ENCODE peak calls at places on chromosome 3, in nine cellular contexts. B, R, G, P, I, T, A, E and H are unnamed samples.

GRCh38 chr3:12288466-12289129 is at the start of gene PPARG:
- DNase-seq in T (peak; percentile 27), I (peak; percentile 39), R (peak; percentile 48), B (no peak), A (no peak), P (no peak), E (peak; percentile 94), G (peak; percentile 33), H (peak; percentile 31)

GRCh38 chr3:31505353-31506048 is 27.2 kb upstream of the STT3B start:
- DNase-seq in A (no peak), P (no peak), T (no peak), B (no peak), R (no peak), G (no peak), I (no peak), E (no peak), H (peak; percentile 11)

GRCh38 chr3:195139091-195139875 is 131.7 kb downstream of the XXYLT1 start:
- DNase-seq in R (no peak), G (no peak), T (no peak), P (no peak), E (no peak), A (no peak), I (no peak), B (no peak), H (no peak)

GRCh38 chr3:175805825-175806224 is 946.7 kb downstream of the NAALADL2 start:
- DNase-seq in B (no peak), I (no peak), G (no peak), R (no peak), P (no peak), E (no peak), T (no peak), A (no peak), H (no peak)

GRCh38 chr3:175410251-175410650 is 551.1 kb downstream of the NAALADL2 start:
- DNase-seq in G (no peak), P (no peak), T (peak; percentile 29), R (no peak), E (peak; percentile 20), B (no peak), I (no peak), A (no peak), H (no peak)

GRCh38 chr3:13706451-13706850 is 157.5 kb downstream of the FBLN2 start:
- DNase-seq in P (peak; percentile 2), R (peak; percentile 2), T (no peak), E (no peak), A (no peak), G (no peak), I (no peak), B (no peak), H (no peak)

GRCh38 chr3:78496458-78496857 is 1271.3 kb downstream of the ROBO1 start:
- DNase-seq in A (no peak), P (no peak), G (no peak), I (no peak), T (no peak), R (no peak), E (no peak), B (no peak), H (no peak)

GRCh38 chr3:128231596-128231995 is 78.3 kb downstream of the EEFSEC start:
- DNase-seq in P (no peak), I (no peak), R (no peak), A (no peak), G (no peak), T (no peak), B (no peak), E (no peak), H (no peak)

GRCh38 chr3:76864375-76864774 is 175.5 kb upstream of the ROBO2 start:
- DNase-seq in E (no peak), P (no peak), A (no peak), B (no peak), R (no peak), T (no peak), I (no peak), G (no peak), H (no peak)

GRCh38 chr3:9231006-9231405 is 18.4 kb downstream of the SRGAP3 start:
- DNase-seq in G (no peak), B (no peak), P (no peak), T (no peak), I (no peak), A (no peak), E (no peak), R (peak; percentile 52), H (no peak)

GRCh38 chr3:138202945-138203701 is 16.0 kb downstream of the ARMC8 start:
- DNase-seq in P (no peak), T (no peak), E (no peak), G (no peak), B (no peak), R (no peak), I (no peak), A (no peak), H (no peak)

GRCh38 chr3:131167867-131168266 is 141.2 kb downstream of the NEK11 start:
- DNase-seq in A (no peak), P (no peak), G (no peak), T (no peak), I (no peak), E (no peak), R (no peak), B (no peak), H (no peak)

GRCh38 chr3:192303235-192303634 is 424.1 kb downstream of the FGF12 start:
- DNase-seq in R (no peak), P (no peak), T (no peak), I (no peak), A (no peak), E (no peak), G (peak; percentile 4), B (no peak), H (no peak)

GRCh38 chr3:11556851-11557644 is 86.7 kb downstream of the VGLL4 start:
- DNase-seq in T (peak; percentile 71), R (peak; percentile 62), A (peak; percentile 97), B (peak; percentile 43), I (no peak), E (no peak), P (no peak), G (no peak), H (no peak)

GRCh38 chr3:188915137-188915536 is 256.6 kb upstream of the TPRG1 start:
- DNase-seq in B (no peak), R (no peak), A (no peak), G (no peak), P (no peak), I (no peak), E (no peak), T (no peak), H (no peak)

GRCh38 chr3:123102249-123102648 is 35.4 kb downstream of the PDIA5 start:
- DNase-seq in G (no peak), R (no peak), I (no peak), T (no peak), P (no peak), A (no peak), E (no peak), B (no peak), H (no peak)

GRCh38 chr3:81789686-81790085 is 28.2 kb upstream of the GBE1 start:
- DNase-seq in I (no peak), R (no peak), T (no peak), G (no peak), E (no peak), P (no peak), B (no peak), A (no peak), H (no peak)

GRCh38 chr3:124207077-124207476 is 215.2 kb upstream of the ROPN1 start:
- DNase-seq in I (no peak), P (no peak), A (no peak), B (no peak), E (no peak), G (no peak), R (no peak), T (no peak), H (no peak)
- H3K27me3 ChIP-seq in I (no peaks in the 10 kb centered on the region), P (no peaks in the 10 kb centered on the region), A (peaks cover 2% of the 10 kb centered on the region), B (no peaks in the 10 kb centered on the region), E (peaks cover 59% of the 10 kb centered on the region), G (no peaks in the 10 kb centered on the region), R (no peaks in the 10 kb centered on the region), T (peaks cover 8% of the 10 kb centered on the region), H (no peaks in the 10 kb centered on the region)

DNA sequence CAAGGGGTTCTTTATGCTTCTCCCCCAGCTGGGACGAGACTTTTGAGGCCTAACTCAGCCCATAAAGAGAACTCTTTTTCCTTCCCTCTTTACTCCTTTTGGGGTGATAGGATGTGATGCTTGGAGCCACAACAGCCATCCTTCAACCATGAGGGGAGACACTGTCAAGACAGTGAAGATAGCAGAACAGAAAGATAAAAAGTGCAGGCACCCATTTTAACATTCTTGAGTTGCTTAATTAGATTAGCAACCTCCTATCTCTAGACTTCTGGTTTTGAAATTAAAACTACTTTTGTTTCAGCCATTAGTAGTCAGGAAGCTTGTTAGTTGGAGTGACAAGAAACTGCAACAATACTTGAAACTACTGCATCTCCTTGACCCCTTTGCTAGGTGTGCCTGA is 6.5 kb downstream of the GPR27 start:
- DNase-seq in B (no peak), P (no peak), A (no peak), G (no peak), R (no peak), E (no peak), I (no peak), T (no peak), H (no peak)
- H3K27me3 ChIP-seq in B (no peaks in the 10 kb centered on the region), P (peaks cover 8% of the 10 kb centered on the region), A (peaks cover 33% of the 10 kb centered on the region), G (no peaks in the 10 kb centered on the region), R (no peaks in the 10 kb centered on the region), E (peaks cover 89% of the 10 kb centered on the region), I (peaks cover 32% of the 10 kb centered on the region), T (peaks cover 79% of the 10 kb centered on the region), H (peaks cover 3% of the 10 kb centered on the region)

GRCh38 chr3:147008886-147009285 is 397.5 kb downstream of the ZIC4 start:
- DNase-seq in E (no peak), A (peak; percentile 23), P (no peak), B (no peak), R (no peak), G (no peak), I (no peak), T (no peak), H (no peak)

GRCh38 chr3:147002721-147003120 is 397.6 kb upstream of the PLSCR5 start:
- DNase-seq in B (no peak), E (no peak), T (no peak), P (no peak), R (no peak), A (no peak), G (no peak), I (no peak), H (no peak)

GRCh38 chr3:147007736-147008245 is 398.6 kb downstream of the ZIC4 start:
- DNase-seq in T (no peak), A (no peak), I (no peak), P (no peak), E (no peak), B (no peak), G (no peak), R (no peak), H (no peak)

DNA sequence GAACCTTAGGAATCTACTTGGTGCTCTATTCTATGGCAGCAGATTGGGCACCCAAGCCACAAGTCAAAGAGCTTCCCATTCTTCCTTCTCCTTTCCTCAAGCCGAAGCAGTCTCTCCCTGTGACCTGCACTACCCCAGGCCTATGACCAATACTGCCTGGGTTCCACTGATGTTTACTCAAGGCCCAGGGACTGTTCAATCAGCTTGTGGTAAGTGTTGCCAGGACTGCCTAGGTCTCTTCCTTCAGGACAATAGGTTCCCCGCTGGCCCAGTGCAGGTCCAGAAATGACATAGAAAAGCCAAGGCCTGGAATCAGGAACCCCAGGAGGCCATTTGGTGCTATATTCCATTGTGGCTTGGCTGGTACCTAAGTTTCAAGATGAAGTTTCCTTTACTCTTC is 397.9 kb downstream of the ZIC4 start:
- DNase-seq in B (no peak), R (no peak), I (no peak), T (no peak), P (no peak), G (no peak), E (no peak), A (no peak), H (no peak)
- H3K27me3 ChIP-seq in B (no peaks in the 10 kb centered on the region), R (no peaks in the 10 kb centered on the region), I (no peaks in the 10 kb centered on the region), T (no peaks in the 10 kb centered on the region), P (no peaks in the 10 kb centered on the region), G (no peaks in the 10 kb centered on the region), E (peaks cover 9% of the 10 kb centered on the region), A (no peaks in the 10 kb centered on the region), H (no peaks in the 10 kb centered on the region)

GRCh38 chr3:193914602-193915001 is 221.3 kb upstream of the HES1 start:
- DNase-seq in A (no peak), G (no peak), E (no peak), T (no peak), I (no peak), B (no peak), P (no peak), R (no peak), H (no peak)
- H3K27me3 ChIP-seq in A (peaks cover 19% of the 10 kb centered on the region), G (no peaks in the 10 kb centered on the region), E (no peaks in the 10 kb centered on the region), T (peaks cover 19% of the 10 kb centered on the region), I (no peaks in the 10 kb centered on the region), B (no peaks in the 10 kb centered on the region), P (no peaks in the 10 kb centered on the region), R (no peaks in the 10 kb centered on the region), H (no peaks in the 10 kb centered on the region)